ENCODE peak calls at places on chromosomes 4 and X, in nine cellular contexts. One of them, this sample, is unnamed.

GRCh38 chr4:38368612-38369011 is 295.4 kb upstream of the KLF3 start:
- DNase-seq in IMR-90: peak
- DNase-seq in small intestine: no peak
- DNase-seq in skeletal muscle cell: no peak
- DNase-seq in NCI-H748 treated with DMSO at 0.1 percent for 48 hours: no peak
- DNase-seq in DMS153: no peak
- DNase-seq in COR-L47: no peak
- DNase-seq in fibroblast of lung: peak
- DNase-seq in fibroblast of pulmonary artery: peak
- DNase-seq in this sample: no peak

GRCh38 chrX:138930546-138930945 is 219.0 kb upstream of the FGF13 start:
- DNase-seq in small intestine: no peak
- DNase-seq in NCI-H748 treated with DMSO at 0.1 percent for 48 hours: no peak
- DNase-seq in DMS153: no peak
- DNase-seq in IMR-90: no peak
- DNase-seq in fibroblast of lung: no peak
- DNase-seq in fibroblast of pulmonary artery: no peak
- DNase-seq in skeletal muscle cell: no peak
- DNase-seq in COR-L47: no peak
- DNase-seq in this sample: no peak

GRCh38 chr4:146654976-146655761 is 16.5 kb downstream of the POU4F2 start:
- DNase-seq in COR-L47: peak
- DNase-seq in fibroblast of pulmonary artery: peak
- DNase-seq in IMR-90: peak
- DNase-seq in DMS153: no peak
- DNase-seq in small intestine: no peak
- DNase-seq in fibroblast of lung: peak
- DNase-seq in skeletal muscle cell: no peak
- DNase-seq in NCI-H748 treated with DMSO at 0.1 percent for 48 hours: no peak
- DNase-seq in this sample: peak

GRCh38 chr4:15031993-15032660 is 29.8 kb downstream of the CPEB2 start:
- DNase-seq in fibroblast of lung: peak
- DNase-seq in fibroblast of pulmonary artery: peak
- DNase-seq in DMS153: no peak
- DNase-seq in skeletal muscle cell: no peak
- DNase-seq in COR-L47: no peak
- DNase-seq in NCI-H748 treated with DMSO at 0.1 percent for 48 hours: no peak
- DNase-seq in IMR-90: peak
- DNase-seq in small intestine: no peak
- DNase-seq in this sample: peak

GRCh38 chr4:90185416-90185815 is 58.2 kb downstream of the CCSER1 start:
- DNase-seq in skeletal muscle cell: no peak
- DNase-seq in fibroblast of lung: no peak
- DNase-seq in fibroblast of pulmonary artery: no peak
- DNase-seq in DMS153: no peak
- DNase-seq in NCI-H748 treated with DMSO at 0.1 percent for 48 hours: no peak
- DNase-seq in COR-L47: no peak
- DNase-seq in small intestine: no peak
- DNase-seq in IMR-90: no peak
- DNase-seq in this sample: no peak

GRCh38 chr4:8115203-8115520 is 43.5 kb downstream of the ABLIM2 start:
- DNase-seq in fibroblast of lung: no peak
- DNase-seq in DMS153: no peak
- DNase-seq in NCI-H748 treated with DMSO at 0.1 percent for 48 hours: no peak
- DNase-seq in COR-L47: no peak
- DNase-seq in skeletal muscle cell: no peak
- DNase-seq in small intestine: no peak
- DNase-seq in fibroblast of pulmonary artery: no peak
- DNase-seq in IMR-90: no peak
- DNase-seq in this sample: no peak

GRCh38 chrX:150805736-150806135 is 92.7 kb downstream of the CD99L2 start:
- DNase-seq in skeletal muscle cell: peak
- DNase-seq in IMR-90: peak
- DNase-seq in fibroblast of lung: no peak
- DNase-seq in DMS153: no peak
- DNase-seq in small intestine: no peak
- DNase-seq in NCI-H748 treated with DMSO at 0.1 percent for 48 hours: no peak
- DNase-seq in fibroblast of pulmonary artery: no peak
- DNase-seq in COR-L47: no peak
- DNase-seq in this sample: no peak

GRCh38 chr4:175290401-175290800 is 372.2 kb downstream of the ADAM29 start:
- DNase-seq in COR-L47: no peak
- DNase-seq in small intestine: no peak
- DNase-seq in DMS153: no peak
- DNase-seq in fibroblast of lung: peak
- DNase-seq in IMR-90: peak
- DNase-seq in fibroblast of pulmonary artery: peak
- DNase-seq in skeletal muscle cell: peak
- DNase-seq in NCI-H748 treated with DMSO at 0.1 percent for 48 hours: no peak
- DNase-seq in this sample: no peak

GRCh38 chr4:38281416-38282071 is 321.3 kb downstream of the PTTG2 start:
- DNase-seq in fibroblast of lung: peak
- DNase-seq in skeletal muscle cell: no peak
- DNase-seq in fibroblast of pulmonary artery: peak
- DNase-seq in DMS153: no peak
- DNase-seq in COR-L47: no peak
- DNase-seq in IMR-90: peak
- DNase-seq in NCI-H748 treated with DMSO at 0.1 percent for 48 hours: no peak
- DNase-seq in small intestine: peak
- DNase-seq in this sample: no peak

GRCh38 chrX:47217121-47217851 is 1.2 kb upstream of the CDK16 start:
- DNase-seq in NCI-H748 treated with DMSO at 0.1 percent for 48 hours: peak
- DNase-seq in skeletal muscle cell: peak
- DNase-seq in COR-L47: no peak
- DNase-seq in small intestine: peak
- DNase-seq in fibroblast of lung: no peak
- DNase-seq in IMR-90: peak
- DNase-seq in fibroblast of pulmonary artery: peak
- DNase-seq in DMS153: no peak
- DNase-seq in this sample: peak

GRCh38 chr4:141003193-141003592 is 130.1 kb downstream of the RNF150 start:
- DNase-seq in NCI-H748 treated with DMSO at 0.1 percent for 48 hours: no peak
- DNase-seq in fibroblast of pulmonary artery: no peak
- DNase-seq in DMS153: no peak
- DNase-seq in fibroblast of lung: no peak
- DNase-seq in skeletal muscle cell: no peak
- DNase-seq in small intestine: no peak
- DNase-seq in COR-L47: no peak
- DNase-seq in IMR-90: no peak
- DNase-seq in this sample: no peak

GRCh38 chr4:15878011-15878410 is 60.5 kb downstream of the FGFBP1 start:
- DNase-seq in small intestine: no peak
- DNase-seq in fibroblast of lung: no peak
- DNase-seq in fibroblast of pulmonary artery: no peak
- DNase-seq in IMR-90: no peak
- DNase-seq in DMS153: no peak
- DNase-seq in NCI-H748 treated with DMSO at 0.1 percent for 48 hours: no peak
- DNase-seq in skeletal muscle cell: no peak
- DNase-seq in COR-L47: no peak
- DNase-seq in this sample: no peak

GRCh38 chr4:10226756-10227155 is 110.2 kb upstream of the WDR1 start:
- DNase-seq in COR-L47: no peak
- DNase-seq in fibroblast of pulmonary artery: peak
- DNase-seq in small intestine: no peak
- DNase-seq in fibroblast of lung: no peak
- DNase-seq in NCI-H748 treated with DMSO at 0.1 percent for 48 hours: no peak
- DNase-seq in DMS153: no peak
- DNase-seq in skeletal muscle cell: no peak
- DNase-seq in IMR-90: no peak
- DNase-seq in this sample: no peak

GRCh38 chrX:50066318-50066937 is 134.4 kb downstream of the AKAP4 start:
- DNase-seq in fibroblast of lung: no peak
- DNase-seq in skeletal muscle cell: no peak
- DNase-seq in IMR-90: no peak
- DNase-seq in DMS153: no peak
- DNase-seq in fibroblast of pulmonary artery: no peak
- DNase-seq in COR-L47: no peak
- DNase-seq in NCI-H748 treated with DMSO at 0.1 percent for 48 hours: no peak
- DNase-seq in small intestine: no peak
- DNase-seq in this sample: no peak

GRCh38 chr4:38675167-38676121 is 11.4 kb downstream of the KLF3 start:
- DNase-seq in skeletal muscle cell: peak
- DNase-seq in small intestine: peak
- DNase-seq in IMR-90: peak
- DNase-seq in NCI-H748 treated with DMSO at 0.1 percent for 48 hours: peak
- DNase-seq in fibroblast of pulmonary artery: peak
- DNase-seq in COR-L47: peak
- DNase-seq in fibroblast of lung: peak
- DNase-seq in DMS153: no peak
- DNase-seq in this sample: peak

GRCh38 chr4:26806331-26806730 is 54.3 kb upstream of the STIM2 start:
- DNase-seq in IMR-90: peak
- DNase-seq in DMS153: no peak
- DNase-seq in fibroblast of lung: no peak
- DNase-seq in COR-L47: no peak
- DNase-seq in fibroblast of pulmonary artery: no peak
- DNase-seq in skeletal muscle cell: no peak
- DNase-seq in NCI-H748 treated with DMSO at 0.1 percent for 48 hours: no peak
- DNase-seq in small intestine: no peak
- DNase-seq in this sample: no peak

GRCh38 chr4:159549092-159549491 is 446.2 kb downstream of the RAPGEF2 start:
- DNase-seq in small intestine: no peak
- DNase-seq in fibroblast of pulmonary artery: no peak
- DNase-seq in IMR-90: peak
- DNase-seq in fibroblast of lung: no peak
- DNase-seq in COR-L47: no peak
- DNase-seq in DMS153: no peak
- DNase-seq in NCI-H748 treated with DMSO at 0.1 percent for 48 hours: no peak
- DNase-seq in skeletal muscle cell: peak
- DNase-seq in this sample: no peak

GRCh38 chrX:11111947-11112346 is 815 bp downstream of the HCCS start:
- DNase-seq in small intestine: peak
- DNase-seq in COR-L47: peak
- DNase-seq in DMS153: no peak
- DNase-seq in skeletal muscle cell: no peak
- DNase-seq in NCI-H748 treated with DMSO at 0.1 percent for 48 hours: no peak
- DNase-seq in fibroblast of lung: no peak
- DNase-seq in fibroblast of pulmonary artery: no peak
- DNase-seq in IMR-90: no peak
- DNase-seq in this sample: no peak

GRCh38 chr4:87007345-87008181 is 72.8 kb downstream of the AFF1 start:
- DNase-seq in IMR-90: peak
- DNase-seq in NCI-H748 treated with DMSO at 0.1 percent for 48 hours: peak
- DNase-seq in COR-L47: peak
- DNase-seq in DMS153: no peak
- DNase-seq in fibroblast of pulmonary artery: peak
- DNase-seq in skeletal muscle cell: no peak
- DNase-seq in fibroblast of lung: peak
- DNase-seq in small intestine: peak
- DNase-seq in this sample: peak

GRCh38 chr4:111434581-111434980 is 710.7 kb upstream of the FAM241A start:
- DNase-seq in fibroblast of lung: no peak
- DNase-seq in IMR-90: no peak
- DNase-seq in NCI-H748 treated with DMSO at 0.1 percent for 48 hours: no peak
- DNase-seq in small intestine: no peak
- DNase-seq in skeletal muscle cell: no peak
- DNase-seq in fibroblast of pulmonary artery: peak
- DNase-seq in COR-L47: no peak
- DNase-seq in DMS153: no peak
- DNase-seq in this sample: no peak

GRCh38 chrX:47807548-47807947 is 29.2 kb upstream of the ZNF81 start:
- DNase-seq in fibroblast of pulmonary artery: no peak
- DNase-seq in DMS153: no peak
- DNase-seq in IMR-90: no peak
- DNase-seq in skeletal muscle cell: no peak
- DNase-seq in small intestine: no peak
- DNase-seq in fibroblast of lung: no peak
- DNase-seq in NCI-H748 treated with DMSO at 0.1 percent for 48 hours: no peak
- DNase-seq in COR-L47: no peak
- DNase-seq in this sample: no peak

GRCh38 chr4:42865572-42866189 is 26.8 kb upstream of the GRXCR1 start:
- DNase-seq in IMR-90: peak
- DNase-seq in COR-L47: peak
- DNase-seq in skeletal muscle cell: peak
- DNase-seq in fibroblast of lung: peak
- DNase-seq in small intestine: peak
- DNase-seq in DMS153: no peak
- DNase-seq in fibroblast of pulmonary artery: peak
- DNase-seq in NCI-H748 treated with DMSO at 0.1 percent for 48 hours: peak
- DNase-seq in this sample: peak

GRCh38 chr4:114208747-114209146 is 229.3 kb upstream of the ARSJ start:
- DNase-seq in fibroblast of lung: peak
- DNase-seq in DMS153: no peak
- DNase-seq in NCI-H748 treated with DMSO at 0.1 percent for 48 hours: no peak
- DNase-seq in small intestine: peak
- DNase-seq in fibroblast of pulmonary artery: peak
- DNase-seq in IMR-90: peak
- DNase-seq in COR-L47: no peak
- DNase-seq in skeletal muscle cell: peak
- DNase-seq in this sample: no peak

GRCh38 chrX:150696836-150697235 is 3.6 kb downstream of the MTMR1 start:
- DNase-seq in skeletal muscle cell: no peak
- DNase-seq in fibroblast of pulmonary artery: no peak
- DNase-seq in COR-L47: no peak
- DNase-seq in small intestine: no peak
- DNase-seq in NCI-H748 treated with DMSO at 0.1 percent for 48 hours: no peak
- DNase-seq in IMR-90: no peak
- DNase-seq in DMS153: no peak
- DNase-seq in fibroblast of lung: no peak
- DNase-seq in this sample: no peak

GRCh38 chr4:577499-578450 is 1.7 kb upstream of the TMEM271 start:
- DNase-seq in fibroblast of lung: peak
- DNase-seq in small intestine: peak
- DNase-seq in fibroblast of pulmonary artery: no peak
- DNase-seq in skeletal muscle cell: no peak
- DNase-seq in IMR-90: no peak
- DNase-seq in DMS153: no peak
- DNase-seq in NCI-H748 treated with DMSO at 0.1 percent for 48 hours: no peak
- DNase-seq in COR-L47: peak
- DNase-seq in this sample: peak

GRCh38 chr4:180310616-180311015 is 1932.6 kb upstream of the TENM3 start:
- DNase-seq in COR-L47: no peak
- DNase-seq in small intestine: no peak
- DNase-seq in IMR-90: no peak
- DNase-seq in fibroblast of lung: no peak
- DNase-seq in NCI-H748 treated with DMSO at 0.1 percent for 48 hours: no peak
- DNase-seq in fibroblast of pulmonary artery: no peak
- DNase-seq in DMS153: no peak
- DNase-seq in skeletal muscle cell: no peak
- DNase-seq in this sample: no peak

GRCh38 chr4:1763550-1764080 is 29.5 kb upstream of the FGFR3 start:
- DNase-seq in NCI-H748 treated with DMSO at 0.1 percent for 48 hours: no peak
- DNase-seq in DMS153: no peak
- DNase-seq in fibroblast of pulmonary artery: peak
- DNase-seq in fibroblast of lung: peak
- DNase-seq in small intestine: no peak
- DNase-seq in skeletal muscle cell: no peak
- DNase-seq in COR-L47: no peak
- DNase-seq in IMR-90: peak
- DNase-seq in this sample: peak

GRCh38 chrX:143027262-143027661 is 1.5 kb downstream of the SPANXN4 start:
- DNase-seq in NCI-H748 treated with DMSO at 0.1 percent for 48 hours: no peak
- DNase-seq in COR-L47: no peak
- DNase-seq in IMR-90: no peak
- DNase-seq in skeletal muscle cell: no peak
- DNase-seq in fibroblast of pulmonary artery: no peak
- DNase-seq in DMS153: no peak
- DNase-seq in fibroblast of lung: no peak
- DNase-seq in small intestine: no peak
- DNase-seq in this sample: no peak

GRCh38 chr4:7059673-7060072 is 8.2 kb downstream of the GRPEL1 start:
- DNase-seq in skeletal muscle cell: no peak
- DNase-seq in NCI-H748 treated with DMSO at 0.1 percent for 48 hours: no peak
- DNase-seq in DMS153: no peak
- DNase-seq in small intestine: no peak
- DNase-seq in COR-L47: no peak
- DNase-seq in fibroblast of pulmonary artery: no peak
- DNase-seq in fibroblast of lung: no peak
- DNase-seq in IMR-90: no peak
- DNase-seq in this sample: no peak

GRCh38 chr4:37219251-37219650 is 25.3 kb upstream of the NWD2 start:
- DNase-seq in COR-L47: peak
- DNase-seq in NCI-H748 treated with DMSO at 0.1 percent for 48 hours: no peak
- DNase-seq in fibroblast of pulmonary artery: no peak
- DNase-seq in IMR-90: no peak
- DNase-seq in DMS153: peak
- DNase-seq in small intestine: no peak
- DNase-seq in skeletal muscle cell: no peak
- DNase-seq in fibroblast of lung: no peak
- DNase-seq in this sample: no peak

GRCh38 chr4:48483006-48483776 is at the start of gene SLC10A4:
- DNase-seq in skeletal muscle cell: no peak
- DNase-seq in IMR-90: no peak
- DNase-seq in DMS153: no peak
- DNase-seq in fibroblast of pulmonary artery: no peak
- DNase-seq in NCI-H748 treated with DMSO at 0.1 percent for 48 hours: peak
- DNase-seq in COR-L47: peak
- DNase-seq in fibroblast of lung: no peak
- DNase-seq in small intestine: no peak
- DNase-seq in this sample: no peak